ENCODE peak calls at places on chromosomes 3 and 15, in four cellular contexts. G, D, X and J are unnamed samples.

GRCh38 chr3:154900777-154901176 is 179.3 kb upstream of the MME start:
- DNase-seq in G (no peak), D (no peak), X (no peak), J (no peak)

GRCh38 chr3:188964957-188965356 is 206.8 kb upstream of the TPRG1 start:
- DNase-seq in G (no peak), D (no peak), X (no peak), J (no peak)

GRCh38 chr3:142647856-142648255 is 51.7 kb downstream of the PLS1 start:
- DNase-seq in G (no peak), D (no peak), X (peak; percentile 70), J (no peak)

GRCh38 chr15:72482275-72482674 is 8.1 kb downstream of the ARIH1 start:
- DNase-seq in G (no peak), D (no peak), X (no peak), J (no peak)

GRCh38 chr15:69823223-69823907 is 274.4 kb downstream of the TLE3 start:
- DNase-seq in G (no peak), D (no peak), X (no peak), J (no peak)

GRCh38 chr3:38738630-38739395 is 77.2 kb downstream of the SCN10A start:
- DNase-seq in G (no peak), D (no peak), X (peak; percentile 46), J (no peak)

GRCh38 chr15:25797511-25798206 is 65.5 kb downstream of the ATP10A start:
- DNase-seq in G (no peak), D (no peak), X (no peak), J (no peak)

GRCh38 chr3:129599607-129600006 is 6.9 kb downstream of the PLXND1 start:
- DNase-seq in G (no peak), D (no peak), X (no peak), J (no peak)

GRCh38 chr3:64209866-64210609 is 15.2 kb downstream of the PRICKLE2 start:
- DNase-seq in G (no peak), D (peak; percentile 27), X (peak; percentile 40), J (no peak)

GRCh38 chr15:63869371-63870042 is 35.8 kb upstream of the HERC1 start:
- DNase-seq in G (no peak), D (no peak), X (no peak), J (no peak)

GRCh38 chr3:195154793-195155535 is 116.0 kb downstream of the XXYLT1 start:
- DNase-seq in G (no peak), D (peak; percentile 94), X (peak; percentile 84), J (no peak)

GRCh38 chr15:81723758-81724157 is 322.1 kb downstream of the MEX3B start:
- DNase-seq in G (no peak), D (no peak), X (peak; percentile 24), J (no peak)

GRCh38 chr3:178203650-178204049 is 332.6 kb upstream of the KCNMB2 start:
- DNase-seq in G (no peak), D (no peak), X (no peak), J (no peak)

GRCh38 chr3:127953092-127953491 is 38.1 kb downstream of the KBTBD12 start:
- DNase-seq in G (no peak), D (no peak), X (no peak), J (no peak)

GRCh38 chr15:38243278-38243677 is 9.4 kb upstream of the SPRED1 start:
- DNase-seq in G (no peak), D (no peak), X (peak; percentile 40), J (no peak)

GRCh38 chr3:50625131-50625878 is 8.4 kb downstream of the MAPKAPK3 start:
- DNase-seq in G (no peak), D (no peak), X (no peak), J (no peak)

GRCh38 chr3:188220988-188221818 is 67.2 kb downstream of the LPP start:
- DNase-seq in G (no peak), D (no peak), X (no peak), J (no peak)

GRCh38 chr15:70533931-70534742 is 229.2 kb downstream of the UACA start:
- DNase-seq in G (no peak), D (no peak), X (peak; percentile 11), J (no peak)

GRCh38 chr3:64988188-64988587 is 300.4 kb upstream of the ADAMTS9 start:
- DNase-seq in G (no peak), D (no peak), X (no peak), J (no peak)

GRCh38 chr3:71537211-71537611 is 46.3 kb downstream of the FOXP1 start:
- DNase-seq in G (no peak), D (no peak), X (no peak), J (no peak)

GRCh38 chr3:39052613-39053012 is 797 bp downstream of the WDR48 start:
- DNase-seq in G (no peak), D (no peak), X (no peak), J (no peak)

GRCh38 chr3:120798346-120798745 is 55.8 kb downstream of the GTF2E1 start:
- DNase-seq in G (no peak), D (no peak), X (peak; percentile 25), J (no peak)

GRCh38 chr15:31954364-31954763 is 76.0 kb upstream of the CHRNA7 start:
- DNase-seq in G (no peak), D (no peak), X (no peak), J (no peak)

DNA sequence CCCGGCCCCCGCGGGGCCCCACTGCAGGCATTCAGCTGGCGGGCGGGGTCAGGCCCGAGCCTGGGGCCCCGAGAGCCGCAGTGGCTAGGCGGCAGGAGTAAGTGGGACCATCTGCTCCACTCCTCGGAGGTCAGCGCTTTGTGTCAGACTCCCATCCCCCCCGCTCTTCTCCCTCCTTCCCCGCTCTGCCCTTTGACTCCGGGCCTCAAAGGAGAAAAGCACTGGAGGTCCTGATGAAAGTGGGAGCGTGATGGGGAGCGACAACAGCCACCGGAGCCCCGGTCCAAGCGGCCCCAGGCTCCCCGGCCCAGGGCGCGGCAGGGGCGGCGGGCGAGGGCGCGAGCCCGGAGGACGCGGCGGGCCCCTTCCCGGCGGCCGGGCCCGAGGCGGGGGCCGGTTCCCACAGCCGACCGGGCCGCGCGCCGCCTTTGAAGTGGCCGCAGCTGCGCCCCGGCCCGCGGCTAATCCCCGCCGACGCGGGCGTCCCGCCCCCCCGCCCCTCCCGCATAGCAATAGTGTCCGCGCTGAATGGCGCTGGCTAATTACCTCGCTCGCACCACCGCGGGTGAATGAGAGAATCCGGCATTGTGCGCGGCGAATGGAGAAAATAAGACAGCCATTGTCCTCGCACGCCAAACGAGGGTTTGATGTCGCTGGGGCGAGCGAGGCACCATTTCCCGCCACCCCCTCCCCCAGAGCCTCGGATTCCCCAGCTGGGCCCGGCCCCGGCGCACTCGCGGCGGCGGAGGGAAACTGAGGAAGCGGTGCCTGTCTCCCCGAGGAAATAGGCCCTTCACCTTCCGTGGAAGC is 22.4 kb downstream of the IGDCC3 start:
- DNase-seq in G (no peak), D (no peak), X (no peak), J (no peak)
- H3K27ac ChIP-seq in G (no peak overlapping the region), D (no peak overlapping the region), X (no peak overlapping the region), J (no peak overlapping the region)

DNA sequence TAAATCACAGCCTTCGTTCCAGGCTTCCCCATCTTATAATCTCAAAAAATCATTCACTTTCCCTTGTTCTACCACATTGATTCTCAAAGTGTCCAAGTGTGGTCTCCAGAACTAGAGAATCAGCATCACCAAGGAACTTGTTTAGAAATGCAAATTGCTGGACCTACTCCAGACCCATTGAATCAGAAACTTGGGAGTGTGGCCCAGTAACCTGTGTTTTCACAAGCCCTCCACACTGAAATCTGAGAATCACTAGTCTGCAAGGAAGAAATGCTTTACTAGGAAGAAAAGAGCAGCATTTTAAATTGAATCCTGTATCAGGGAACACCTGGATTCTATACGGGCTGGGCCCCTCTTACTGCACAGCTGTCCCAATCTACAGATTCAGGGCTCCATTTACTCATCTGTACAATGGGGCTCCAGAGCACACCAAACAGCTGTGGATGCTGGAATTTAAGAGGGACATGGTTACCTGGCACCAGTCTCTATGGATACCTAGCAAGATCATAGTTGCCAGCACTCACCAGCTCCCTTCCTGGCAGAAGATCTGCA is 3.9 kb downstream of the MEGF11 start:
- DNase-seq in G (no peak), D (no peak), X (no peak), J (no peak)
- H3K27me3 ChIP-seq in G (peaks cover 33% of the 10 kb centered on the region), D (peaks cover 68% of the 10 kb centered on the region), X (peaks cover 42% of the 10 kb centered on the region), J (peaks cover 52% of the 10 kb centered on the region)

GRCh38 chr3:149898771-149899170 is 71.9 kb downstream of the PFN2 start:
- DNase-seq in G (no peak), D (no peak), X (no peak), J (no peak)
- H3K27ac ChIP-seq in G (no peak overlapping the region), D (no peak overlapping the region), X (no peak overlapping the region), J (no peak overlapping the region)

GRCh38 chr3:13236774-13237173 is 163.5 kb upstream of the IQSEC1 start:
- DNase-seq in G (no peak), D (no peak), X (no peak), J (no peak)
- H3K27me3 ChIP-seq in G (no peaks in the 10 kb centered on the region), D (peaks cover 55% of the 10 kb centered on the region), X (no peaks in the 10 kb centered on the region), J (no peaks in the 10 kb centered on the region)